ENCODE peak calls at places on chromosomes 12 and 14, in seven cellular contexts. One of them, this sample, is unnamed.

GRCh38 chr14:64444984-64445845 is 20.1 kb upstream of the AKAP5 start:
- DNase-seq in hippocampal formation: no peak
- DNase-seq in head of caudate nucleus: no peak
- DNase-seq in Right ventricle myocardium inferior: no peak
- DNase-seq in AML-193: no peak
- DNase-seq in stromal cell of bone marrow: no peak
- DNase-seq in lower lobe of right lung: no peak
- DNase-seq in this sample: no peak

GRCh38 chr12:29288031-29288430 is 92.9 kb downstream of the ERGIC2 start:
- DNase-seq in head of caudate nucleus: no peak
- DNase-seq in AML-193: no peak
- DNase-seq in hippocampal formation: no peak
- DNase-seq in stromal cell of bone marrow: no peak
- DNase-seq in Right ventricle myocardium inferior: no peak
- DNase-seq in lower lobe of right lung: no peak
- DNase-seq in this sample: no peak

GRCh38 chr14:56268039-56268438 is 149.8 kb downstream of the PELI2 start:
- DNase-seq in lower lobe of right lung: no peak
- DNase-seq in Right ventricle myocardium inferior: no peak
- DNase-seq in head of caudate nucleus: no peak
- DNase-seq in hippocampal formation: no peak
- DNase-seq in AML-193: no peak
- DNase-seq in stromal cell of bone marrow: no peak
- DNase-seq in this sample: no peak

GRCh38 chr12:12349711-12350665 is at the start of gene MANSC1:
- DNase-seq in stromal cell of bone marrow: no peak
- DNase-seq in hippocampal formation: peak; percentile 53
- DNase-seq in head of caudate nucleus: peak; percentile 73
- DNase-seq in AML-193: no peak
- DNase-seq in lower lobe of right lung: peak; percentile 86
- DNase-seq in Right ventricle myocardium inferior: peak; percentile 90
- DNase-seq in this sample: peak; percentile 31

GRCh38 chr12:86948851-86949250 is 692.7 kb upstream of the MGAT4C start:
- DNase-seq in AML-193: no peak
- DNase-seq in lower lobe of right lung: no peak
- DNase-seq in head of caudate nucleus: no peak
- DNase-seq in stromal cell of bone marrow: no peak
- DNase-seq in Right ventricle myocardium inferior: no peak
- DNase-seq in hippocampal formation: no peak
- DNase-seq in this sample: no peak

GRCh38 chr12:123261196-123261595 is 10.5 kb downstream of the CDK2AP1 start:
- DNase-seq in stromal cell of bone marrow: no peak
- DNase-seq in AML-193: no peak
- DNase-seq in hippocampal formation: no peak
- DNase-seq in Right ventricle myocardium inferior: no peak
- DNase-seq in lower lobe of right lung: no peak
- DNase-seq in head of caudate nucleus: no peak
- DNase-seq in this sample: no peak

GRCh38 chr12:52920937-52921336 is 16.1 kb upstream of the KRT8 start:
- DNase-seq in hippocampal formation: no peak
- DNase-seq in lower lobe of right lung: no peak
- DNase-seq in head of caudate nucleus: no peak
- DNase-seq in stromal cell of bone marrow: no peak
- DNase-seq in Right ventricle myocardium inferior: no peak
- DNase-seq in AML-193: no peak
- DNase-seq in this sample: no peak

GRCh38 chr12:124507188-124508109 is 60.0 kb downstream of the NCOR2 start:
- DNase-seq in lower lobe of right lung: no peak
- DNase-seq in AML-193: no peak
- DNase-seq in Right ventricle myocardium inferior: no peak
- DNase-seq in hippocampal formation: no peak
- DNase-seq in head of caudate nucleus: no peak
- DNase-seq in stromal cell of bone marrow: no peak
- DNase-seq in this sample: no peak

GRCh38 chr12:50626026-50626425 is 121.2 kb downstream of the DIP2B start:
- DNase-seq in AML-193: peak; percentile 58
- DNase-seq in stromal cell of bone marrow: no peak
- DNase-seq in lower lobe of right lung: no peak
- DNase-seq in Right ventricle myocardium inferior: no peak
- DNase-seq in hippocampal formation: no peak
- DNase-seq in head of caudate nucleus: no peak
- DNase-seq in this sample: no peak

GRCh38 chr14:68719634-68720384 is 73.1 kb downstream of the ZFP36L1 start:
- DNase-seq in stromal cell of bone marrow: no peak
- DNase-seq in hippocampal formation: no peak
- DNase-seq in Right ventricle myocardium inferior: no peak
- DNase-seq in head of caudate nucleus: no peak
- DNase-seq in lower lobe of right lung: no peak
- DNase-seq in AML-193: no peak
- DNase-seq in this sample: no peak